ENCODE peak calls at places on chromosomes 16 and 17, in nine cellular contexts. P is ureter; S is naive thymus-derived CD8-positive, alpha-beta T cell; A is HEK293T; R is IMR-90; U is CD4-positive, alpha-beta T cell; K is activated T-helper 1 cell treated with anti-CD3 and anti-CD28 coated beads, Interleukin-12 subunit alpha, Interleukin-12 subunit beta, Interleukin-2, Interleukin-4 antibody, amounts not matched to agents 30 ng/mL and 10 ng/mL and 1 ng/mL, durations not matched to agents 14 hours and 24 hours and 36 hours; W is activated CD4-positive, alpha-beta T cell treated with anti-CD3 and anti-CD28 coated beads, Interleukin-2, amount 50 U/mL, for 24 hours; G is HFFc6. X is an unnamed sample.

GRCh38 chr16:1151424-1152122 is 1.3 kb upstream of the CACNA1H start:
- DNase-seq in R (no peak), P (no peak), U (no peak), K (no peak), G (no peak), W (no peak), A (no peak), S (no peak), X (no peak)

GRCh38 chr17:17089796-17090641 is 47.8 kb downstream of the MPRIP start:
- DNase-seq in A (no peak), P (no peak), G (no peak), S (no peak), K (no peak), W (no peak), U (no peak), R (no peak), X (peak; percentile 22)

GRCh38 chr17:13671341-13671740 is 69.6 kb upstream of the HS3ST3A1 start:
- DNase-seq in U (no peak), R (no peak), A (no peak), S (no peak), P (no peak), G (no peak), K (no peak), W (no peak), X (no peak)

GRCh38 chr16:3771513-3771912 is 54.2 kb upstream of the TRAP1 start:
- DNase-seq in W (no peak), P (no peak), A (no peak), S (no peak), K (no peak), U (no peak), G (peak; percentile 25), R (no peak), X (no peak)

GRCh38 chr17:61126476-61127240 is 273.0 kb upstream of the TBX2 start:
- DNase-seq in K (no peak), A (no peak), U (no peak), G (no peak), W (no peak), P (no peak), S (no peak), R (no peak), X (no peak)

GRCh38 chr17:46020023-46020735 is 21.1 kb downstream of the STH start:
- DNase-seq in P (no peak), R (no peak), K (peak; percentile 24), A (no peak), W (peak; percentile 19), G (no peak), U (peak; percentile 52), S (no peak), X (no peak)

GRCh38 chr16:78257376-78257728 is 157.9 kb downstream of the WWOX start:
- DNase-seq in R (no peak), S (no peak), K (no peak), W (no peak), U (no peak), P (no peak), G (no peak), A (peak; percentile 48), X (no peak)

GRCh38 chr16:11586856-11587642 is at the start of gene LITAF:
- DNase-seq in G (peak; percentile 11), A (peak; percentile 55), P (peak; percentile 73), W (no peak), K (peak; percentile 45), S (peak; percentile 58), R (peak; percentile 42), U (peak; percentile 48), X (peak; percentile 85)

GRCh38 chr17:33205552-33205951 is 87.5 kb downstream of the ASIC2 start:
- DNase-seq in S (no peak), P (no peak), K (no peak), A (no peak), W (no peak), U (no peak), R (no peak), G (no peak), X (no peak)

GRCh38 chr17:71068351-71068750 is 899.0 kb downstream of the KCNJ2 start:
- DNase-seq in S (no peak), K (no peak), U (no peak), A (no peak), G (no peak), R (peak; percentile 20), P (no peak), W (no peak), X (no peak)

GRCh38 chr16:30951785-30952184 is 2.9 kb downstream of the ORAI3 start:
- DNase-seq in W (no peak), A (no peak), P (peak; percentile 83), K (no peak), U (no peak), G (no peak), R (peak; percentile 70), S (no peak), X (peak; percentile 89)

GRCh38 chr17:18107971-18108370 is 585 bp upstream of the MYO15A start:
- DNase-seq in U (no peak), R (no peak), P (no peak), G (no peak), K (no peak), S (no peak), W (no peak), A (no peak), X (no peak)

GRCh38 chr16:3356118-3356517 is 429 bp downstream of the OR2C1 start:
- DNase-seq in W (no peak), U (no peak), R (no peak), K (no peak), A (no peak), P (no peak), S (no peak), G (no peak), X (no peak)

GRCh38 chr17:64774888-64775600 is 112.9 kb upstream of the SMURF2 start:
- DNase-seq in W (no peak), A (no peak), K (no peak), S (no peak), U (no peak), R (no peak), P (no peak), G (no peak), X (no peak)

GRCh38 chr17:64150237-64151015 is 20.5 kb upstream of the ERN1 start:
- DNase-seq in A (no peak), W (no peak), R (no peak), S (no peak), U (no peak), K (no peak), P (no peak), G (no peak), X (no peak)

X was measured in coronary artery.